ENCODE peak calls at places on chromosomes 2 and 18, in seven cellular contexts. S is dorsolateral prefrontal cortex, R is adrenal gland, X is GM23338, P is brain microvascular endothelial cell, B is HL-60, U is GM23248. I is an unnamed sample.

GRCh38 chr18:46366977-46367376 is 262.8 kb downstream of the HAUS1 start:
- DNase-seq in S (no peak), R (no peak), X (no peak), P (no peak), B (no peak), U (no peak), I (no peak)

GRCh38 chr2:187982668-187983067 is 309.0 kb upstream of the GULP1 start:
- DNase-seq in S (no peak), R (peak), X (no peak), P (peak), B (peak), U (peak), I (peak)

GRCh38 chr2:167271941-167272340 is 383.7 kb downstream of the XIRP2 start:
- DNase-seq in S (no peak), R (no peak), X (peak), P (peak), B (no peak), U (peak), I (no peak)

GRCh38 chr2:175233135-175233719 is 51.7 kb upstream of the ATP5MC3 start:
- DNase-seq in S (no peak), R (no peak), X (no peak), P (peak), B (no peak), U (peak), I (peak)

GRCh38 chr2:96097951-96098823 is 18.2 kb downstream of the ADRA2B start:
- DNase-seq in S (peak), R (no peak), X (no peak), P (no peak), B (no peak), U (no peak), I (no peak)

GRCh38 chr2:71530246-71530986 is 77.1 kb downstream of the DYSF start:
- DNase-seq in S (no peak), R (no peak), X (peak), P (peak), B (peak), U (peak), I (no peak)

GRCh38 chr2:218736535-218736934 is 25.9 kb downstream of the TTLL4 start:
- DNase-seq in S (no peak), R (no peak), X (no peak), P (no peak), B (no peak), U (no peak), I (no peak)

GRCh38 chr2:232689152-232689910 is 7.8 kb upstream of the GIGYF2 start:
- DNase-seq in S (no peak), R (peak), X (no peak), P (peak), B (no peak), U (no peak), I (peak)

GRCh38 chr2:121529439-121530209 is 1.1 kb upstream of the RNU4ATAC start:
- DNase-seq in S (peak), R (peak), X (peak), P (peak), B (peak), U (peak), I (peak)

GRCh38 chr2:39050109-39050508 is 70.7 kb downstream of the SOS1 start:
- DNase-seq in S (no peak), R (no peak), X (no peak), P (no peak), B (no peak), U (peak), I (no peak)

GRCh38 chr2:71348302-71348701 is 16.7 kb downstream of the ZNF638 start:
- DNase-seq in S (no peak), R (no peak), X (peak), P (peak), B (no peak), U (peak), I (no peak)

GRCh38 chr2:792687-793086 is 115.5 kb upstream of the TMEM18 start:
- DNase-seq in S (no peak), R (no peak), X (no peak), P (no peak), B (no peak), U (no peak), I (no peak)

GRCh38 chr2:222656544-222657446 is 903 bp upstream of the FARSB start:
- DNase-seq in S (no peak), R (no peak), X (peak), P (no peak), B (no peak), U (peak), I (no peak)

GRCh38 chr2:196987654-196988364 is 61.3 kb upstream of the PGAP1 start:
- DNase-seq in S (no peak), R (peak), X (peak), P (peak), B (peak), U (peak), I (peak)

GRCh38 chr2:174561283-174562275 is 36.0 kb downstream of the WIPF1 start:
- DNase-seq in S (peak), R (peak), X (no peak), P (no peak), B (no peak), U (peak), I (peak)

GRCh38 chr18:79806976-79807841 is 9.5 kb downstream of the KCNG2 start:
- DNase-seq in S (peak), R (no peak), X (no peak), P (no peak), B (no peak), U (no peak), I (no peak)

GRCh38 chr2:159111346-159111922 is 143.0 kb downstream of the TANC1 start:
- DNase-seq in S (peak), R (no peak), X (no peak), P (no peak), B (no peak), U (peak), I (no peak)

GRCh38 chr2:41182961-41183360 is 731.1 kb upstream of the SLC8A1 start:
- DNase-seq in S (no peak), R (no peak), X (no peak), P (no peak), B (no peak), U (no peak), I (no peak)

GRCh38 chr2:158482594-158482993 is 25.8 kb downstream of the PKP4 start:
- DNase-seq in S (no peak), R (no peak), X (no peak), P (no peak), B (no peak), U (peak), I (no peak)

GRCh38 chr18:79950440-79951341 is 762 bp downstream of the SLC66A2 start:
- DNase-seq in S (no peak), R (peak), X (peak), P (no peak), B (peak), U (peak), I (no peak)

GRCh38 chr2:40016151-40016885 is 237.3 kb upstream of the THUMPD2 start:
- DNase-seq in S (no peak), R (no peak), X (no peak), P (no peak), B (no peak), U (peak), I (no peak)

GRCh38 chr2:26651458-26652155 is 10.4 kb upstream of the CIB4 start:
- DNase-seq in S (no peak), R (peak), X (no peak), P (no peak), B (no peak), U (no peak), I (no peak)

GRCh38 chr2:106638043-106638442 is 150.9 kb downstream of the CD8B2 start:
- DNase-seq in S (no peak), R (no peak), X (peak), P (no peak), B (no peak), U (peak), I (no peak)

GRCh38 chr2:32627441-32627900 is 379 bp upstream of the TTC27 start:
- DNase-seq in S (peak), R (peak), X (peak), P (peak), B (peak), U (peak), I (peak)

GRCh38 chr2:138078153-138078552 is 113.9 kb downstream of the HNMT start:
- DNase-seq in S (no peak), R (no peak), X (no peak), P (no peak), B (no peak), U (peak), I (no peak)

GRCh38 chr2:110993557-110994231 is 127.0 kb upstream of the BCL2L11 start:
- DNase-seq in S (no peak), R (no peak), X (no peak), P (no peak), B (peak), U (no peak), I (no peak)

GRCh38 chr2:10732924-10733583 is 11.6 kb downstream of the ATP6V1C2 start:
- DNase-seq in S (no peak), R (no peak), X (no peak), P (no peak), B (no peak), U (no peak), I (no peak)

GRCh38 chr2:88192613-88193012 is 22.5 kb downstream of the THNSL2 start:
- DNase-seq in S (no peak), R (no peak), X (no peak), P (no peak), B (no peak), U (no peak), I (no peak)

GRCh38 chr18:22340340-22340739 is 77.4 kb downstream of the CTAGE1 start:
- DNase-seq in S (no peak), R (no peak), X (no peak), P (no peak), B (no peak), U (no peak), I (no peak)

GRCh38 chr2:207045531-207045930 is 106.2 kb downstream of the CPO start:
- DNase-seq in S (no peak), R (no peak), X (no peak), P (no peak), B (no peak), U (peak), I (no peak)

GRCh38 chr2:171319164-171319810 is 114.5 kb downstream of the METTL8 start:
- DNase-seq in S (no peak), R (no peak), X (peak), P (peak), B (no peak), U (peak), I (no peak)

GRCh38 chr2:191217580-191217979 is 27.6 kb upstream of the MYO1B start:
- DNase-seq in S (no peak), R (no peak), X (peak), P (peak), B (no peak), U (peak), I (peak)

GRCh38 chr2:60316381-60317028 is 236.9 kb downstream of the BCL11A start:
- DNase-seq in S (no peak), R (peak), X (no peak), P (no peak), B (no peak), U (no peak), I (no peak)

GRCh38 chr18:22282311-22283235 is 113.2 kb downstream of the GATA6 start:
- DNase-seq in S (no peak), R (no peak), X (peak), P (peak), B (no peak), U (peak), I (peak)

GRCh38 chr2:102051659-102052366 is 60.1 kb downstream of the IL1R2 start:
- DNase-seq in S (no peak), R (no peak), X (no peak), P (no peak), B (no peak), U (peak), I (no peak)

GRCh38 chr2:105410554-105410953 is 11.7 kb upstream of the FHL2 start:
- DNase-seq in S (no peak), R (no peak), X (no peak), P (no peak), B (no peak), U (peak), I (no peak)

GRCh38 chr2:132911726-132912724 is 242.0 kb upstream of the LYPD1 start:
- DNase-seq in S (no peak), R (no peak), X (peak), P (peak), B (no peak), U (peak), I (no peak)

GRCh38 chr2:3160751-3161330 is 216.8 kb downstream of the EIPR1 start:
- DNase-seq in S (peak), R (no peak), X (no peak), P (peak), B (no peak), U (no peak), I (no peak)

GRCh38 chr18:35526476-35527120 is 28.8 kb upstream of the INO80C start:
- DNase-seq in S (no peak), R (peak), X (peak), P (no peak), B (peak), U (peak), I (no peak)
- H3K4me3 ChIP-seq in S (peak), R (peak), X (no peak), P (no peak), B (no peak), U (peak), I (no peak)

GRCh38 chr2:210230984-210231383 is 5.7 kb upstream of the ACADL start:
- DNase-seq in S (no peak), R (no peak), X (no peak), P (no peak), B (no peak), U (no peak), I (no peak)

GRCh38 chr2:210226186-210226585 is 939 bp upstream of the ACADL start:
- DNase-seq in S (no peak), R (no peak), X (no peak), P (no peak), B (no peak), U (no peak), I (no peak)

GRCh38 chr2:210227689-210228088 is 2.4 kb upstream of the ACADL start:
- DNase-seq in S (no peak), R (no peak), X (no peak), P (no peak), B (no peak), U (no peak), I (no peak)

GRCh38 chr2:210230518-210230917 is 5.3 kb upstream of the ACADL start:
- DNase-seq in S (no peak), R (no peak), X (peak), P (no peak), B (no peak), U (no peak), I (no peak)

DNA sequence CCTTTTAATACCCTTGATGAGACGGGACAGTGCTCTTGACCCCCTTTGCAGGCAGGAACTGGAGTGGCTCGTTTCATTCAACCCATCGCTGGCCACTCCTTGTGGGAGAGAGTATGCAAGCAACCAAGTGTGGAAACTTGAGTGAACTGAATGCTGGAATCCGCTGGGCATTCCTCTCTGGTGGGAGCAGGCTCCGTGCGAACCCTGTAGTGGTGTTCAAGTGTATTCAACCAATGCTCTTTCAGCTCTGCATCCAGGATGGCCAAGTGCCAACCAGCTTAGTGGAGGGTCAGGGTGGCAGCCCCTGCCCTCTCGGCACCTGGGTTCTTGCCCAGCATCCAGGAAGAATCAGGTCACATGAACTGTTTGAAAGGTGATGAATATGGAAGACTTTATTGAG is 3.3 kb upstream of the ACADL start:
- DNase-seq in S (no peak), R (no peak), X (no peak), P (no peak), B (no peak), U (no peak), I (no peak)
- H3K4me3 ChIP-seq in S (no peak), R (no peak), X (no peak), P (no peak), B (no peak), U (no peak), I (no peak)

DNA sequence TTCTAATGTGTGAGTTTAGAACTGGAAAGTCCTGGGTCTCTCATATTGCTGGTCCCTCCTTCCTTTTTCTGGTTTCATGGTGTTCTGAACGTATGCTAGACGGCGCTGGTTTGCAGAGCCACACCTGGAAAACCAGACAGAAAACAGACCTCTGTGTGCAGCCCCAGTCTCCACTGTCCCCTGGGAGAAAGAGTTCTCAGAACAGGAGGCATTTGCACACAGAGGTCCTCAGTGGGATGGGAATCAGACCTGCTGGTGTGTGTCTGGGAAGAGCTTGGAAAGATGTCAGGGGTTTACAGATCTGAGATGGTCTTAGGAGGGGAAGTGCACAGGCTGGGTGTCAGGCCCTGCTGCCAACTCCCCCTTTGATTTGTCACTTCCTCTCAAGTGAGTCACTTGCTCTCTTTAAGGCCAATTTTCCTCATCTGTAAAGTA is 14.9 kb upstream of the MBP start:
- DNase-seq in S (no peak), R (no peak), X (no peak), P (no peak), B (peak), U (peak), I (no peak)
- H3K4me3 ChIP-seq in S (no peak), R (no peak), X (no peak), P (no peak), B (no peak), U (no peak), I (no peak)

GRCh38 chr2:109322111-109322510 is 193.1 kb downstream of the SH3RF3 start:
- DNase-seq in S (peak), R (peak), X (no peak), P (peak), B (no peak), U (peak), I (peak)
- H3K4me3 ChIP-seq in S (no peak), R (peak), X (no peak), P (no peak), B (no peak), U (peak), I (no peak)

GRCh38 chr18:25350561-25351201 is 1.3 kb downstream of the ZNF521 start:
- DNase-seq in S (peak), R (peak), X (peak), P (peak), B (no peak), U (peak), I (peak)

GRCh38 chr18:25351280-25351772 is 640 bp downstream of the ZNF521 start:
- DNase-seq in S (no peak), R (peak), X (no peak), P (no peak), B (no peak), U (peak), I (no peak)

GRCh38 chr18:25349131-25349925 is 2.6 kb downstream of the ZNF521 start:
- DNase-seq in S (peak), R (peak), X (peak), P (peak), B (no peak), U (peak), I (peak)

GRCh38 chr18:25349926-25350560 is 1.9 kb downstream of the ZNF521 start:
- DNase-seq in S (peak), R (peak), X (peak), P (no peak), B (no peak), U (peak), I (no peak)

DNA sequence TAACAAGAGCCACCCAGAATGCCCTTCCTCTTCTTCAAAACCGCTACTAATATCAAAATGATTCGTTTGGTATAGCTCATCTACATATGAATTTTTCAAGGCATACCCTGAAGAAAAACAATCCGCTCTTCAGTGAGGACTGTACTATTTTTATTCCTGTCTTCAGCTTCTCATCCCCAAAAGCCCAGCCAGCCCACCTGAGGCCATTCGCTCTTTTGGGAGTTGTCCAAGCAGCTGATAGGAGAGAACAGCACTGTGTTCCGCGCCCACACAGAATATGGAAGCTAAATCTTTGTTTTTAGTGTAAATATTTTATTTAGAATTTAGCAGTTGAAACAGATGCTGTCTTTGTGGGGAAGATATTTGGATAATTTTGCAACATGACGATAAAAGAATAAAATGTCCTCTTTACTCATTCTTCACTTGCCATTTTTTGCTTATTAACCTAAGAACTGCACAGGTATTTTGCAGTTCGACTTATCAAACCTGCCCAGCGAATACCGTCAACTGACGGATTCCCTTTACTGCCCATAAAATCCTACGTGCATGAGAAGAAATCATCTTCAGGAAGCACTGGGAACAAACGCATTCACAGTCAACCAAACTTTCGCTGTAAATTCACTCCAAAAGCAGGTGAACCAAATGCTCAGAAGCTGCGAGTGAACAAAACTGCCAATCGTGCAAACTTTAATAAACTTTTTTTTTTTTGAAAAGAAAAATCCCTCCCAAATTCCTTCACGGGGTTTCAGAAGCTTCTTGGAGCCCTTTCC is 3.4 kb downstream of the ZNF521 start:
- DNase-seq in S (no peak), R (no peak), X (no peak), P (no peak), B (no peak), U (no peak), I (no peak)
- H3K4me3 ChIP-seq in S (peak), R (peak), X (peak), P (peak), B (no peak), U (peak), I (peak)

GRCh38 chr18:58654896-58655614 is 16.2 kb upstream of the MALT1 start:
- DNase-seq in S (no peak), R (no peak), X (no peak), P (no peak), B (no peak), U (no peak), I (no peak)
- H3K4me3 ChIP-seq in S (no peak), R (no peak), X (no peak), P (no peak), B (no peak), U (no peak), I (no peak)

I was measured in skeletal muscle cell.